ENCODE peak calls at places on chromosomes 4 and X, in five cellular contexts. One of them, this sample, is unnamed.

GRCh38 chr4:84733343-84734033 is 150.6 kb downstream of the CDS1 start:
- DNase-seq in HFFc6: no peak
- DNase-seq in NB4: no peak
- DNase-seq in type B pancreatic cell: no peak
- DNase-seq in adrenal gland: no peak
- DNase-seq in this sample: no peak

GRCh38 chrX:9668537-9668936 is 97.1 kb downstream of the GPR143 start:
- DNase-seq in NB4: no peak
- DNase-seq in HFFc6: peak; percentile 11
- DNase-seq in type B pancreatic cell: no peak
- DNase-seq in adrenal gland: no peak
- DNase-seq in this sample: peak; percentile 17

GRCh38 chrX:4925911-4926310 is 1212.5 kb upstream of the PRKX start:
- DNase-seq in HFFc6: no peak
- DNase-seq in type B pancreatic cell: no peak
- DNase-seq in NB4: no peak
- DNase-seq in adrenal gland: no peak
- DNase-seq in this sample: peak; percentile 0

GRCh38 chrX:21479695-21480280 is 105.6 kb downstream of the CNKSR2 start:
- DNase-seq in adrenal gland: no peak
- DNase-seq in type B pancreatic cell: no peak
- DNase-seq in NB4: peak; percentile 67
- DNase-seq in HFFc6: peak; percentile 29
- DNase-seq in this sample: peak; percentile 36

GRCh38 chr4:163548481-163549243 is 54.2 kb downstream of the TMA16 start:
- DNase-seq in HFFc6: peak; percentile 58
- DNase-seq in adrenal gland: peak; percentile 13
- DNase-seq in NB4: peak; percentile 59
- DNase-seq in type B pancreatic cell: no peak
- DNase-seq in this sample: peak; percentile 50

GRCh38 chrX:38215141-38215540 is 5.5 kb downstream of the SRPX start:
- DNase-seq in NB4: no peak
- DNase-seq in type B pancreatic cell: no peak
- DNase-seq in adrenal gland: no peak
- DNase-seq in HFFc6: no peak
- DNase-seq in this sample: no peak

GRCh38 chrX:50430917-50431316 is 39.7 kb downstream of the DGKK start:
- DNase-seq in NB4: peak; percentile 91
- DNase-seq in adrenal gland: no peak
- DNase-seq in HFFc6: no peak
- DNase-seq in type B pancreatic cell: no peak
- DNase-seq in this sample: no peak

GRCh38 chrX:67622053-67622452 is 78.2 kb downstream of the AR start:
- DNase-seq in adrenal gland: no peak
- DNase-seq in HFFc6: no peak
- DNase-seq in NB4: no peak
- DNase-seq in type B pancreatic cell: no peak
- DNase-seq in this sample: no peak

GRCh38 chrX:39726810-39727209 is 370.9 kb downstream of the BCOR start:
- DNase-seq in NB4: peak; percentile 9
- DNase-seq in adrenal gland: no peak
- DNase-seq in type B pancreatic cell: no peak
- DNase-seq in HFFc6: peak; percentile 37
- DNase-seq in this sample: peak; percentile 33

GRCh38 chr4:105836537-105836936 is 58.7 kb upstream of the NPNT start:
- DNase-seq in type B pancreatic cell: no peak
- DNase-seq in NB4: no peak
- DNase-seq in adrenal gland: no peak
- DNase-seq in HFFc6: no peak
- DNase-seq in this sample: no peak

GRCh38 chr4:24736066-24736465 is 59.3 kb upstream of the SOD3 start:
- DNase-seq in NB4: peak; percentile 28
- DNase-seq in type B pancreatic cell: no peak
- DNase-seq in adrenal gland: no peak
- DNase-seq in HFFc6: peak; percentile 22
- DNase-seq in this sample: peak; percentile 11

GRCh38 chrX:39477438-39478120 is 620.2 kb downstream of the BCOR start:
- DNase-seq in adrenal gland: no peak
- DNase-seq in HFFc6: no peak
- DNase-seq in NB4: peak; percentile 64
- DNase-seq in type B pancreatic cell: no peak
- DNase-seq in this sample: peak; percentile 9

GRCh38 chr4:28313729-28314713 is 1453.4 kb downstream of the STIM2 start:
- DNase-seq in HFFc6: no peak
- DNase-seq in type B pancreatic cell: no peak
- DNase-seq in adrenal gland: no peak
- DNase-seq in NB4: no peak
- DNase-seq in this sample: no peak

GRCh38 chr4:1058198-1058996 is 47.0 kb downstream of the FGFRL1 start:
- DNase-seq in adrenal gland: no peak
- DNase-seq in NB4: no peak
- DNase-seq in type B pancreatic cell: no peak
- DNase-seq in HFFc6: no peak
- DNase-seq in this sample: no peak

GRCh38 chr4:153488719-153489384 is 22.7 kb downstream of the TMEM131L start:
- DNase-seq in NB4: no peak
- DNase-seq in type B pancreatic cell: no peak
- DNase-seq in HFFc6: no peak
- DNase-seq in adrenal gland: no peak
- DNase-seq in this sample: peak; percentile 52

GRCh38 chr4:110020139-110020538 is 107.5 kb downstream of the EGF start:
- DNase-seq in HFFc6: peak; percentile 16
- DNase-seq in adrenal gland: no peak
- DNase-seq in NB4: no peak
- DNase-seq in type B pancreatic cell: no peak
- DNase-seq in this sample: peak; percentile 31

GRCh38 chr4:80999943-81000342 is 30.6 kb upstream of the BMP3 start:
- DNase-seq in adrenal gland: no peak
- DNase-seq in NB4: no peak
- DNase-seq in HFFc6: no peak
- DNase-seq in type B pancreatic cell: no peak
- DNase-seq in this sample: no peak

GRCh38 chr4:76305033-76305687 is 1.4 kb upstream of the STBD1 start:
- DNase-seq in HFFc6: no peak
- DNase-seq in NB4: peak; percentile 53
- DNase-seq in adrenal gland: no peak
- DNase-seq in type B pancreatic cell: no peak
- DNase-seq in this sample: no peak

GRCh38 chr4:55116450-55116849 is 8.9 kb downstream of the KDR start:
- DNase-seq in type B pancreatic cell: no peak
- DNase-seq in NB4: no peak
- DNase-seq in adrenal gland: no peak
- DNase-seq in HFFc6: no peak
- DNase-seq in this sample: peak; percentile 81

GRCh38 chr4:159520074-159520473 is 417.2 kb downstream of the RAPGEF2 start:
- DNase-seq in NB4: no peak
- DNase-seq in adrenal gland: no peak
- DNase-seq in type B pancreatic cell: no peak
- DNase-seq in HFFc6: no peak
- DNase-seq in this sample: no peak

GRCh38 chrX:67723580-67724351 is 179.9 kb downstream of the AR start:
- DNase-seq in type B pancreatic cell: no peak
- DNase-seq in adrenal gland: no peak
- DNase-seq in NB4: no peak
- DNase-seq in HFFc6: no peak
- DNase-seq in this sample: no peak

GRCh38 chr4:188722911-188723310 is 583.7 kb downstream of the TRIML1 start:
- DNase-seq in adrenal gland: no peak
- DNase-seq in NB4: no peak
- DNase-seq in HFFc6: no peak
- DNase-seq in type B pancreatic cell: no peak
- DNase-seq in this sample: no peak

GRCh38 chr4:181756451-181756850 is 486.8 kb upstream of the TENM3 start:
- DNase-seq in adrenal gland: no peak
- DNase-seq in NB4: no peak
- DNase-seq in HFFc6: no peak
- DNase-seq in type B pancreatic cell: no peak
- DNase-seq in this sample: no peak

GRCh38 chr4:57119054-57119651 is 9.0 kb upstream of the IGFBP7 start:
- DNase-seq in type B pancreatic cell: no peak
- DNase-seq in NB4: no peak
- DNase-seq in adrenal gland: peak; percentile 38
- DNase-seq in HFFc6: peak; percentile 92
- DNase-seq in this sample: peak; percentile 96

GRCh38 chrX:120308959-120309872 is 2.0 kb downstream of the TMEM255A start:
- DNase-seq in type B pancreatic cell: peak; percentile 70
- DNase-seq in NB4: peak; percentile 68
- DNase-seq in adrenal gland: peak; percentile 63
- DNase-seq in HFFc6: no peak
- DNase-seq in this sample: peak; percentile 43

GRCh38 chrX:66200855-66201795 is 37.1 kb downstream of the HEPH start:
- DNase-seq in adrenal gland: no peak
- DNase-seq in type B pancreatic cell: no peak
- DNase-seq in NB4: peak; percentile 24
- DNase-seq in HFFc6: peak; percentile 0
- DNase-seq in this sample: no peak

GRCh38 chrX:13164611-13165010 is 120.2 kb upstream of the FAM9C start:
- DNase-seq in NB4: no peak
- DNase-seq in type B pancreatic cell: no peak
- DNase-seq in HFFc6: no peak
- DNase-seq in adrenal gland: no peak
- DNase-seq in this sample: no peak

GRCh38 chr4:122663814-122664610 is 43.1 kb upstream of the IL21 start:
- DNase-seq in NB4: no peak
- DNase-seq in adrenal gland: no peak
- DNase-seq in type B pancreatic cell: no peak
- DNase-seq in HFFc6: peak; percentile 32
- DNase-seq in this sample: no peak

GRCh38 chr4:186651624-186652023 is 72.0 kb downstream of the FAT1 start:
- DNase-seq in NB4: no peak
- DNase-seq in type B pancreatic cell: no peak
- DNase-seq in HFFc6: no peak
- DNase-seq in adrenal gland: peak; percentile 35
- DNase-seq in this sample: peak; percentile 72

GRCh38 chr4:106738121-106738520 is 298.0 kb downstream of the DKK2 start:
- DNase-seq in adrenal gland: no peak
- DNase-seq in type B pancreatic cell: no peak
- DNase-seq in NB4: no peak
- DNase-seq in HFFc6: no peak
- DNase-seq in this sample: no peak

GRCh38 chr4:4267981-4268380 is 20.0 kb upstream of the TMEM128 start:
- DNase-seq in NB4: no peak
- DNase-seq in HFFc6: no peak
- DNase-seq in type B pancreatic cell: no peak
- DNase-seq in adrenal gland: peak; percentile 65
- DNase-seq in this sample: peak; percentile 12

GRCh38 chr4:183098080-183098722 is 856 bp upstream of the WWC2 start:
- DNase-seq in HFFc6: peak; percentile 46
- DNase-seq in NB4: no peak
- DNase-seq in adrenal gland: peak; percentile 58
- DNase-seq in type B pancreatic cell: peak; percentile 76
- DNase-seq in this sample: peak; percentile 29

GRCh38 chr4:152164561-152164960 is 371.3 kb downstream of the FBXW7 start:
- DNase-seq in type B pancreatic cell: no peak
- DNase-seq in NB4: no peak
- DNase-seq in HFFc6: no peak
- DNase-seq in adrenal gland: no peak
- DNase-seq in this sample: no peak
- TF ChIP-seq CTCF in type B pancreatic cell: no peak
- TF ChIP-seq CTCF in NB4: no peak
- TF ChIP-seq CTCF in HFFc6: no peak
- TF ChIP-seq CTCF in adrenal gland: no peak
- TF ChIP-seq CTCF in this sample: peak; percentile 2

DNA sequence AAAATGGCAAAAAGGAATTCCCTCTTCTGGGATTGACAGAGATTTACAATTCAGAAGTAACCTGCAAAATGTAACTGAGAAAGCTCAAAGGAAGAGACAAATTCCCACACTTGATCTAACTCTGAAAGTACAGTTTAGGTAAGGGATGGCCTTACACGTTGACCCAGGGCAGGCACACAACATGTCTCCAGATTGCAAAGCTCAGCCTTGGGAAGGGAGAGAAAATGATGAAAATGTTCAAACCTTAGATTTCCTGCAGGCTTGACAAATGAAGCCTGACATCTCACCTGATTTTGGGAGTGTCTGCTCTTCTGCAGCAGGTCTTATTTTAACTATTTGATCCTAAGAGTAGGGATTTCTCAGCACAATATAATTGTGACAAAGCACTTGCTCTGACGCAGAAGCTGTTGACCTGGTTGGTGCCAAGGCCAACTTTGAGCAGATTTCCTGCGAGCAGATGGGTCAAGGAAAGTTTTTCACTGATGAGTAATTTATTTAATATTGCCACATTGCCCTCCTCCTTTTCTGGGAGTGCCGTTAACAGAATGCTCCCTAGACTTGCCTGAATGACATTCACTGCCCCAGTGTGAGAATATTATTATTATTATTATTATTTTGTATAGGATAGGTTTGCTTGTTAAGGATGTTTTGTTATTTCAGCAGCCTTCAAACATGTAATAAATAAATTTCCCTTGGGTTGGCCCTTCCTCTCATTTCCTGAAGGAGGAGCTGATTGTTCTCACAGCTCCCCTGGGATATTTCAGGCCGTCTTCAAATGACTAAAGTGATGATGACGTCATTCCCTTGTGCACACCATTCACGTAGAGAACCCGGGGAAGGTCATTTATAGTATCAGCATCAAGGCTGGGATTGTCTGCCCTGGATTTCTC is 157.1 kb downstream of the VEGFC start:
- DNase-seq in type B pancreatic cell: no peak
- DNase-seq in adrenal gland: peak; percentile 76
- DNase-seq in NB4: peak; percentile 24
- DNase-seq in HFFc6: peak; percentile 63
- DNase-seq in this sample: peak; percentile 96
- TF ChIP-seq CTCF in type B pancreatic cell: no peak
- TF ChIP-seq CTCF in adrenal gland: no peak
- TF ChIP-seq CTCF in NB4: no peak
- TF ChIP-seq CTCF in HFFc6: no peak
- TF ChIP-seq CTCF in this sample: peak; percentile 49

GRCh38 chr4:175109933-175110332 is 191.8 kb downstream of the ADAM29 start:
- DNase-seq in HFFc6: no peak
- DNase-seq in NB4: peak; percentile 12
- DNase-seq in adrenal gland: no peak
- DNase-seq in type B pancreatic cell: no peak
- DNase-seq in this sample: no peak
- TF ChIP-seq CTCF in HFFc6: no peak
- TF ChIP-seq CTCF in NB4: peak; percentile 18
- TF ChIP-seq CTCF in adrenal gland: no peak
- TF ChIP-seq CTCF in type B pancreatic cell: no peak
- TF ChIP-seq CTCF in this sample: no peak

DNA sequence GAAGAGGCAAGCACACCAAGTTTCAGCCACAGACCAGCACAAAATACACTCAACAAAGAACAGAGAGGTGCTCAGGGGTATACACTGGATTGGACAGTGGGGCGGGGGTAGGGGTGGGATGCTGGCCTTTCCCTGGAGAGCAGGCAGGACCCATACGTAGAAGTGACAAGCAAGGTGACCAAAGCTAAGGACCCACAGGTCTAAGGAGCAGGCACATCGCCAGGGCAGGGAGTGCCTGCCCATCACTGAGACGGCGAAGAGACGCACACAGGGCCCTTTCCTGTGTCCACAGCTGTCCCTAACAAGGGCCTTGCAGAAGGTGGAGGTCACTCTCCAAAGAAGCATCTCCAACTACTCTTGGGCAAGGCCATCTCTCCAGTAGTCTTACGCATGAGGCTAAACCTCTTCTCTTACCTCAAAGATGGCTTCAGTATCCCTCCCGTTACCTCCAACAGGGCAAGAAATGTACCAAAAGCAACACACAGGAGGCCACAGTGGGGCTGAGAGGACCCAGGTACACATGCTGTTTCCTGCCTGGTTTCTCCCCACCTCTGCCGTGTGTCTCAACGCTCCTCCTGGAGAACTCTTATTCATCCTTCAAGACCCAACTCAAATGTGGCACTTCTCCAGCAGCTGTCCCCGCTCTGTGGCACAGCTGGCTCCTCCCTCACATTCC is 6.5 kb downstream of the WDR1 start:
- DNase-seq in type B pancreatic cell: no peak
- DNase-seq in HFFc6: no peak
- DNase-seq in adrenal gland: no peak
- DNase-seq in NB4: no peak
- DNase-seq in this sample: no peak
- TF ChIP-seq CTCF in type B pancreatic cell: no peak
- TF ChIP-seq CTCF in HFFc6: no peak
- TF ChIP-seq CTCF in adrenal gland: no peak
- TF ChIP-seq CTCF in NB4: no peak
- TF ChIP-seq CTCF in this sample: no peak

This sample was measured in brain microvascular endothelial cell.